ENCODE peak calls at places on chromosomes 12 and 14, in five cellular contexts. One of them, this sample, is unnamed.

GRCh38 chr12:96334502-96334901 is 65.7 kb downstream of the CDK17 start:
- DNase-seq in H1: no peak
- DNase-seq in IMR-90: no peak
- DNase-seq in endothelial cell of umbilical vein: peak; percentile 45
- DNase-seq in GM12892: no peak
- DNase-seq in this sample: no peak

GRCh38 chr14:68404652-68405183 is 388.1 kb downstream of the ZFP36L1 start:
- DNase-seq in endothelial cell of umbilical vein: no peak
- DNase-seq in GM12892: no peak
- DNase-seq in IMR-90: peak; percentile 37
- DNase-seq in H1: no peak
- DNase-seq in this sample: no peak

GRCh38 chr12:14774074-14774943 is 29.0 kb downstream of the WBP11 start:
- DNase-seq in H1: peak; percentile 91
- DNase-seq in GM12892: peak; percentile 72
- DNase-seq in endothelial cell of umbilical vein: peak; percentile 95
- DNase-seq in IMR-90: peak; percentile 94
- DNase-seq in this sample: no peak

GRCh38 chr12:10557329-10557728 is 51.6 kb downstream of the EIF2S3B start:
- DNase-seq in H1: no peak
- DNase-seq in IMR-90: no peak
- DNase-seq in GM12892: no peak
- DNase-seq in endothelial cell of umbilical vein: no peak
- DNase-seq in this sample: no peak

GRCh38 chr12:9328065-9328464 is 119.9 kb upstream of the PZP start:
- DNase-seq in endothelial cell of umbilical vein: no peak
- DNase-seq in H1: no peak
- DNase-seq in IMR-90: no peak
- DNase-seq in GM12892: no peak
- DNase-seq in this sample: no peak

GRCh38 chr12:31584782-31585181 is 6.2 kb downstream of the DENND5B start:
- DNase-seq in endothelial cell of umbilical vein: no peak
- DNase-seq in IMR-90: no peak
- DNase-seq in GM12892: no peak
- DNase-seq in H1: peak; percentile 41
- DNase-seq in this sample: no peak

GRCh38 chr12:59808317-59808910 is 212.6 kb downstream of the SLC16A7 start:
- DNase-seq in H1: no peak
- DNase-seq in GM12892: peak; percentile 4
- DNase-seq in IMR-90: peak; percentile 41
- DNase-seq in endothelial cell of umbilical vein: peak; percentile 54
- DNase-seq in this sample: no peak

GRCh38 chr14:61438860-61439765 is 117.7 kb downstream of the PRKCH start:
- DNase-seq in IMR-90: peak; percentile 57
- DNase-seq in endothelial cell of umbilical vein: peak; percentile 91
- DNase-seq in GM12892: no peak
- DNase-seq in H1: no peak
- DNase-seq in this sample: peak; percentile 56

GRCh38 chr14:96205994-96206392 is 1.4 kb downstream of the BDKRB2 start:
- DNase-seq in IMR-90: no peak
- DNase-seq in H1: no peak
- DNase-seq in GM12892: no peak
- DNase-seq in endothelial cell of umbilical vein: no peak
- DNase-seq in this sample: no peak

GRCh38 chr14:96203635-96204034 is 1.0 kb upstream of the BDKRB2 start:
- DNase-seq in H1: no peak
- DNase-seq in GM12892: no peak
- DNase-seq in IMR-90: peak; percentile 60
- DNase-seq in endothelial cell of umbilical vein: no peak
- DNase-seq in this sample: peak; percentile 22

GRCh38 chr14:96203116-96203515 is 1.5 kb upstream of the BDKRB2 start:
- DNase-seq in endothelial cell of umbilical vein: no peak
- DNase-seq in GM12892: no peak
- DNase-seq in H1: no peak
- DNase-seq in IMR-90: no peak
- DNase-seq in this sample: no peak

GRCh38 chr14:96205059-96205993 is 687 bp downstream of the BDKRB2 start:
- DNase-seq in endothelial cell of umbilical vein: no peak
- DNase-seq in H1: no peak
- DNase-seq in IMR-90: no peak
- DNase-seq in GM12892: no peak
- DNase-seq in this sample: peak; percentile 36

GRCh38 chr14:96204151-96205058 is at the start of gene BDKRB2:
- DNase-seq in H1: peak; percentile 69
- DNase-seq in IMR-90: peak; percentile 92
- DNase-seq in GM12892: no peak
- DNase-seq in endothelial cell of umbilical vein: peak; percentile 33
- DNase-seq in this sample: peak; percentile 97
- TF ChIP-seq POLR2A in H1: no peak
- TF ChIP-seq POLR2A in IMR-90: peak; percentile 93
- TF ChIP-seq POLR2A in GM12892: no peak
- TF ChIP-seq POLR2A in endothelial cell of umbilical vein: no peak
- TF ChIP-seq POLR2A in this sample: peak; percentile 48

DNA sequence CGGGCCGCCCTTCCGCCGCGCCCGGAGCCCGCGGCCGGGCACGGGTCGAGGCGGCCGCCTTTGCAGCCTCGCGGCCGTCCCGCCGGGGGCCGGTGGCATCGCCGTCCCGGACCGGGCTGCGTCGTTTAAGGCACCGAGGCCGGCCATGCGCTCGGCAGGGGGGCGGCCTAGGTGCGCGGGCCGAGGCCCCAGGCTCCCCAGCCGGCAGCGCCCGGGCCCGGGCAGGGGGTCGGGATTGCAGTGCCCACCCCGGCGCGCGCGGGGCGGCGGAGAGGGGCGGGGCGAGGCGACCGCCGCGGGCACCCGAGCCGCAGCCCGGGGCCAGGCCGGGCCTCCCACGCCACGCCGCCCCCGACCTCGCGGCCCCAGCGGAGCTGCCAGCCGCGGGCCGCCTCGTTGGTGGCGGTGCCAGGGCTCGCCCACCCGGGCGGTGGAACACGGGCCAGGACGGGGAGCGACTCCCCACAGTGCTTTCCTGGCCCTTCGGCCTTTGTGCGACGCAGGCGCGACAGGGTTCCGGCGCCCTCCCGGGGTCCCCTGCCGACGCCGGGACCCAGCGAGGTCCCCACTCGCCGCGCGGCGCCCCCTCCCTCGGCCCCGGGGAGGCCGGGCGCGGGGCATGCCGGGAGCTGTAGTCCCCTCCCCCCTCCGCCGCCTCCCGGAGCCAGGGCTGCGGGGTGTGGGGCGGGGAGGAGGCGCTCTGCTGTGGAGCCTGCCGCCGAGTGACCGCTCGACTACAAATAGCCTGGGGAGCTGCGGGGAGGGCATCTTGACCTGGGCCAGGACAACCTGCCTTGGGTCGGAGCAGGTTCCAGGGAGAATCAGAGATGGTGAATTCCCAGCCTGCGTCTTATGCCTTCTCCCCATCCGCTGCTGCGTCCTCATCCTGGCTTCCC is 769 bp downstream of the FKBP4 start:
- DNase-seq in H1: peak; percentile 77
- DNase-seq in GM12892: peak; percentile 95
- DNase-seq in endothelial cell of umbilical vein: peak; percentile 57
- DNase-seq in IMR-90: peak; percentile 41
- DNase-seq in this sample: peak; percentile 81
- TF ChIP-seq POLR2A in H1: no peak
- TF ChIP-seq POLR2A in GM12892: no peak
- TF ChIP-seq POLR2A in endothelial cell of umbilical vein: no peak
- TF ChIP-seq POLR2A in IMR-90: no peak
- TF ChIP-seq POLR2A in this sample: peak; percentile 64

GRCh38 chr12:131710464-131711457 is at the start of gene SFSWAP:
- DNase-seq in H1: peak; percentile 87
- DNase-seq in GM12892: peak; percentile 77
- DNase-seq in IMR-90: peak; percentile 65
- DNase-seq in endothelial cell of umbilical vein: peak; percentile 80
- DNase-seq in this sample: peak; percentile 80
- TF ChIP-seq POLR2A in H1: peak; percentile 47
- TF ChIP-seq POLR2A in GM12892: peak; percentile 86
- TF ChIP-seq POLR2A in IMR-90: peak; percentile 83
- TF ChIP-seq POLR2A in endothelial cell of umbilical vein: peak; percentile 79
- TF ChIP-seq POLR2A in this sample: peak; percentile 69

GRCh38 chr12:71139153-71139735 is 18.6 kb downstream of the TSPAN8 start:
- DNase-seq in IMR-90: no peak
- DNase-seq in H1: no peak
- DNase-seq in GM12892: no peak
- DNase-seq in endothelial cell of umbilical vein: no peak
- DNase-seq in this sample: no peak

GRCh38 chr12:71138011-71138410 is 19.8 kb downstream of the TSPAN8 start:
- DNase-seq in H1: no peak
- DNase-seq in IMR-90: no peak
- DNase-seq in GM12892: no peak
- DNase-seq in endothelial cell of umbilical vein: no peak
- DNase-seq in this sample: no peak

GRCh38 chr12:71135812-71136176 is 22.0 kb downstream of the TSPAN8 start:
- DNase-seq in endothelial cell of umbilical vein: peak; percentile 40
- DNase-seq in GM12892: no peak
- DNase-seq in IMR-90: no peak
- DNase-seq in H1: no peak
- DNase-seq in this sample: no peak

GRCh38 chr12:71134405-71134804 is 23.4 kb downstream of the TSPAN8 start:
- DNase-seq in endothelial cell of umbilical vein: peak; percentile 15
- DNase-seq in IMR-90: no peak
- DNase-seq in GM12892: no peak
- DNase-seq in H1: no peak
- DNase-seq in this sample: no peak

GRCh38 chr12:71135077-71135811 is 22.6 kb downstream of the TSPAN8 start:
- DNase-seq in endothelial cell of umbilical vein: no peak
- DNase-seq in GM12892: no peak
- DNase-seq in H1: no peak
- DNase-seq in IMR-90: no peak
- DNase-seq in this sample: no peak
- TF ChIP-seq POLR2A in endothelial cell of umbilical vein: no peak
- TF ChIP-seq POLR2A in GM12892: no peak
- TF ChIP-seq POLR2A in H1: no peak
- TF ChIP-seq POLR2A in IMR-90: no peak
- TF ChIP-seq POLR2A in this sample: no peak